ENCODE peak calls at places on chromosomes 3 and 15, in seven cellular contexts. One of them, this sample, is unnamed. For H3K27me3, the result is how much of the 10 kb centered on the place peaks cover.

GRCh38 chr3:88005066-88005465 is 53.7 kb downstream of the CGGBP1 start:
- DNase-seq in neural progenitor cell: peak
- DNase-seq in K562: no peak
- DNase-seq in left ventricle myocardium inferior: no peak
- DNase-seq in lower lobe of right lung: no peak
- DNase-seq in heart left ventricle: no peak
- DNase-seq in pancreas: no peak
- DNase-seq in this sample: no peak

GRCh38 chr3:165837058-165837525 is at the start of gene BCHE:
- DNase-seq in heart left ventricle: peak
- DNase-seq in neural progenitor cell: peak
- DNase-seq in pancreas: peak
- DNase-seq in left ventricle myocardium inferior: peak
- DNase-seq in K562: no peak
- DNase-seq in lower lobe of right lung: no peak
- DNase-seq in this sample: no peak

GRCh38 chr3:42690766-42691680 is 5.7 kb downstream of the KLHL40 start:
- DNase-seq in neural progenitor cell: no peak
- DNase-seq in left ventricle myocardium inferior: peak
- DNase-seq in K562: no peak
- DNase-seq in lower lobe of right lung: peak
- DNase-seq in pancreas: no peak
- DNase-seq in heart left ventricle: peak
- DNase-seq in this sample: no peak

GRCh38 chr3:187952849-187953248 is 201.1 kb upstream of the LPP start:
- DNase-seq in lower lobe of right lung: no peak
- DNase-seq in heart left ventricle: no peak
- DNase-seq in neural progenitor cell: no peak
- DNase-seq in K562: no peak
- DNase-seq in pancreas: no peak
- DNase-seq in left ventricle myocardium inferior: no peak
- DNase-seq in this sample: no peak

GRCh38 chr15:82045179-82045891 is 483 bp downstream of the MEX3B start:
- DNase-seq in left ventricle myocardium inferior: peak
- DNase-seq in heart left ventricle: peak
- DNase-seq in neural progenitor cell: peak
- DNase-seq in lower lobe of right lung: peak
- DNase-seq in K562: no peak
- DNase-seq in pancreas: no peak
- DNase-seq in this sample: peak

GRCh38 chr3:113795693-113796092 is 42.9 kb upstream of the GRAMD1C start:
- DNase-seq in K562: peak
- DNase-seq in lower lobe of right lung: no peak
- DNase-seq in left ventricle myocardium inferior: no peak
- DNase-seq in neural progenitor cell: no peak
- DNase-seq in pancreas: no peak
- DNase-seq in heart left ventricle: no peak
- DNase-seq in this sample: no peak

GRCh38 chr3:58668247-58668646 is 1.7 kb upstream of the FAM3D start:
- DNase-seq in pancreas: no peak
- DNase-seq in left ventricle myocardium inferior: no peak
- DNase-seq in lower lobe of right lung: no peak
- DNase-seq in K562: no peak
- DNase-seq in heart left ventricle: no peak
- DNase-seq in neural progenitor cell: no peak
- DNase-seq in this sample: no peak

GRCh38 chr15:68725736-68726135 is 95.0 kb downstream of the ANP32A start:
- DNase-seq in heart left ventricle: peak
- DNase-seq in K562: no peak
- DNase-seq in left ventricle myocardium inferior: peak
- DNase-seq in lower lobe of right lung: peak
- DNase-seq in neural progenitor cell: no peak
- DNase-seq in pancreas: no peak
- DNase-seq in this sample: no peak

GRCh38 chr3:71206821-71207220 is 376.7 kb downstream of the FOXP1 start:
- DNase-seq in K562: no peak
- DNase-seq in pancreas: no peak
- DNase-seq in neural progenitor cell: no peak
- DNase-seq in left ventricle myocardium inferior: no peak
- DNase-seq in heart left ventricle: no peak
- DNase-seq in lower lobe of right lung: no peak
- DNase-seq in this sample: no peak

GRCh38 chr3:11904157-11904556 is 57.5 kb upstream of the TAMM41 start:
- DNase-seq in K562: no peak
- DNase-seq in pancreas: no peak
- DNase-seq in left ventricle myocardium inferior: no peak
- DNase-seq in lower lobe of right lung: no peak
- DNase-seq in heart left ventricle: no peak
- DNase-seq in neural progenitor cell: no peak
- DNase-seq in this sample: no peak

GRCh38 chr3:142779591-142779990 is 55.8 kb downstream of the TRPC1 start:
- DNase-seq in heart left ventricle: no peak
- DNase-seq in K562: no peak
- DNase-seq in neural progenitor cell: no peak
- DNase-seq in left ventricle myocardium inferior: no peak
- DNase-seq in lower lobe of right lung: no peak
- DNase-seq in pancreas: no peak
- DNase-seq in this sample: no peak

GRCh38 chr3:136473716-136474326 is 223.7 kb downstream of the PCCB start:
- DNase-seq in pancreas: no peak
- DNase-seq in lower lobe of right lung: no peak
- DNase-seq in heart left ventricle: no peak
- DNase-seq in K562: no peak
- DNase-seq in left ventricle myocardium inferior: no peak
- DNase-seq in neural progenitor cell: no peak
- DNase-seq in this sample: no peak

DNA sequence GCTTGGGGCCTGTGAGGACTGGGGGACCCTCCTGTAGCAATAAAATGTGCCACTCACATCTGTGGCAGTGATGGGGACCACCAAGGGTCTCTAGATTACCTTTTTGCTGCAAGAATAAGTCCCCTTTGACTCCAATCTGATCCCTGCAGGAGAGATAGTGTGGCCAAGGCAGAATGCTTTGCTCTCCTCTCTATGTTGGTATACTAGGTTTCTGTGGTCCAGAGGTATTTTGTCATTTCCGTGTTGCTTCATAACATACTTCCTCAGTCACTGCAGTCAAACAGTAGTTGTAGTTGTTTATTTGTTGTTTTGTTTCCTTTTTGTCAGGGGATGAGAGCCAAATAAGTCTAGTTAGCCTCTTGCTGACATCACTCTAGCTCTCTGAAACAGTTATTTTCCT is 13.1 kb upstream of the NAALADL2 start:
- DNase-seq in K562: no peak
- DNase-seq in heart left ventricle: no peak
- DNase-seq in neural progenitor cell: no peak
- DNase-seq in lower lobe of right lung: no peak
- DNase-seq in left ventricle myocardium inferior: no peak
- DNase-seq in pancreas: no peak
- DNase-seq in this sample: no peak
- H3K27me3 ChIP-seq in K562: under half
- H3K27me3 ChIP-seq in heart left ventricle: under half
- H3K27me3 ChIP-seq in neural progenitor cell: under half
- H3K27me3 ChIP-seq in lower lobe of right lung: under half
- H3K27me3 ChIP-seq in left ventricle myocardium inferior: under half
- H3K27me3 ChIP-seq in pancreas: under half
- H3K27me3 ChIP-seq in this sample: under half

GRCh38 chr15:65211157-65211982 is at the start of gene CILP:
- DNase-seq in lower lobe of right lung: no peak
- DNase-seq in K562: no peak
- DNase-seq in heart left ventricle: peak
- DNase-seq in pancreas: no peak
- DNase-seq in neural progenitor cell: peak
- DNase-seq in left ventricle myocardium inferior: peak
- DNase-seq in this sample: no peak

GRCh38 chr15:65213241-65213640 is 2.0 kb upstream of the CILP start:
- DNase-seq in lower lobe of right lung: no peak
- DNase-seq in heart left ventricle: no peak
- DNase-seq in left ventricle myocardium inferior: no peak
- DNase-seq in pancreas: no peak
- DNase-seq in neural progenitor cell: no peak
- DNase-seq in K562: no peak
- DNase-seq in this sample: no peak

GRCh38 chr15:65214010-65214409 is 2.7 kb upstream of the CILP start:
- DNase-seq in lower lobe of right lung: no peak
- DNase-seq in K562: no peak
- DNase-seq in left ventricle myocardium inferior: no peak
- DNase-seq in neural progenitor cell: no peak
- DNase-seq in pancreas: no peak
- DNase-seq in heart left ventricle: no peak
- DNase-seq in this sample: no peak

GRCh38 chr15:65209701-65210643 is 1.3 kb downstream of the CILP start:
- DNase-seq in lower lobe of right lung: no peak
- DNase-seq in left ventricle myocardium inferior: peak
- DNase-seq in heart left ventricle: peak
- DNase-seq in pancreas: no peak
- DNase-seq in neural progenitor cell: peak
- DNase-seq in K562: no peak
- DNase-seq in this sample: no peak

DNA sequence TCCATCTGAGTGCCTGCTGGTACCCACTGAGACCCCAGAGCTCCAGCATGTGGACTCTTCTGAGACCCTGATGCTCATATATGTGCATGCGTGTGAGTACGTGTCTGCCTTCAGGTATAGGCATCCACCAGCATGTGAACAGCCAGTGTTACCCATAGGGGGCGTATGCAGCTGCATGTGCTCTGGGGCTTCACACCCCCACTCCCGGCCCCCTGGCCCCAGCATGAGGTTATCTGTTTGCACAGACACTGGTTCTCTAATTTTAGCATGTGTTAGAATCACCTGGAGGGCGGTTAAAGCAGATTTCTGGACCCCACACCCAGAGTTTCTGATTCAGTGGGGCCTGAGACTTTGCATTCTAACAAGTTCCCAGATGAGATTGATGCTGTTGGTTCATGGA is 824 bp upstream of the CILP start:
- DNase-seq in pancreas: no peak
- DNase-seq in lower lobe of right lung: no peak
- DNase-seq in neural progenitor cell: peak
- DNase-seq in left ventricle myocardium inferior: no peak
- DNase-seq in heart left ventricle: no peak
- DNase-seq in K562: peak
- DNase-seq in this sample: peak
- TF ChIP-seq CTCF in pancreas: no peak
- TF ChIP-seq CTCF in lower lobe of right lung: peak
- TF ChIP-seq CTCF in neural progenitor cell: peak
- TF ChIP-seq CTCF in left ventricle myocardium inferior: peak
- TF ChIP-seq CTCF in heart left ventricle: no peak
- TF ChIP-seq CTCF in K562: peak
- TF ChIP-seq CTCF in this sample: peak

DNA sequence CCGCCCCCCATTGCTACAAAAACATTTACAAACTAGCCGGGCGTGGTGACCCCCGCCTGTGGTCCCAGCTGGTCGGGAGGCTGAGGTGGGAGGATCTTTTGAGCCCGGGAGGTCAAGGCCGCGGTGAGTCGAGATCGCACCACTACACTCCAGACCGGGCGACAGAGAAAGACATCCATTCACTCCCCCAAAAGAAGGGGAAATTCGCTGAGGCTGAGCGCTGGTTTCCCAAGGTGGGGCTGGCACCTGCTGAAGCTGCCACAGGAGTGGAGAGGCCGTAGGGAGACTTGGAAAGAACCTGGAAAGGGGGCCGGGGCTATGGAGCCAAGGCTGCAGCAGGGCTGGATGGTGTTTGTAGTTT is 735 bp upstream of the CRTC3 start:
- DNase-seq in lower lobe of right lung: no peak
- DNase-seq in neural progenitor cell: no peak
- DNase-seq in heart left ventricle: no peak
- DNase-seq in left ventricle myocardium inferior: no peak
- DNase-seq in K562: no peak
- DNase-seq in pancreas: no peak
- DNase-seq in this sample: no peak
- H3K27ac ChIP-seq in lower lobe of right lung: peak
- H3K27ac ChIP-seq in neural progenitor cell: no peak
- H3K27ac ChIP-seq in heart left ventricle: peak
- H3K27ac ChIP-seq in left ventricle myocardium inferior: peak
- H3K27ac ChIP-seq in K562: peak
- H3K27ac ChIP-seq in pancreas: peak
- H3K27ac ChIP-seq in this sample: peak

GRCh38 chr15:40249477-40250303 is 10.8 kb downstream of the PAK6 start:
- DNase-seq in K562: no peak
- DNase-seq in lower lobe of right lung: peak
- DNase-seq in heart left ventricle: no peak
- DNase-seq in left ventricle myocardium inferior: peak
- DNase-seq in pancreas: no peak
- DNase-seq in neural progenitor cell: no peak
- DNase-seq in this sample: no peak
- H3K27me3 ChIP-seq in K562: under half
- H3K27me3 ChIP-seq in lower lobe of right lung: under half
- H3K27me3 ChIP-seq in heart left ventricle: under half
- H3K27me3 ChIP-seq in left ventricle myocardium inferior: under half
- H3K27me3 ChIP-seq in pancreas: under half
- H3K27me3 ChIP-seq in neural progenitor cell: under half
- H3K27me3 ChIP-seq in this sample: under half

DNA sequence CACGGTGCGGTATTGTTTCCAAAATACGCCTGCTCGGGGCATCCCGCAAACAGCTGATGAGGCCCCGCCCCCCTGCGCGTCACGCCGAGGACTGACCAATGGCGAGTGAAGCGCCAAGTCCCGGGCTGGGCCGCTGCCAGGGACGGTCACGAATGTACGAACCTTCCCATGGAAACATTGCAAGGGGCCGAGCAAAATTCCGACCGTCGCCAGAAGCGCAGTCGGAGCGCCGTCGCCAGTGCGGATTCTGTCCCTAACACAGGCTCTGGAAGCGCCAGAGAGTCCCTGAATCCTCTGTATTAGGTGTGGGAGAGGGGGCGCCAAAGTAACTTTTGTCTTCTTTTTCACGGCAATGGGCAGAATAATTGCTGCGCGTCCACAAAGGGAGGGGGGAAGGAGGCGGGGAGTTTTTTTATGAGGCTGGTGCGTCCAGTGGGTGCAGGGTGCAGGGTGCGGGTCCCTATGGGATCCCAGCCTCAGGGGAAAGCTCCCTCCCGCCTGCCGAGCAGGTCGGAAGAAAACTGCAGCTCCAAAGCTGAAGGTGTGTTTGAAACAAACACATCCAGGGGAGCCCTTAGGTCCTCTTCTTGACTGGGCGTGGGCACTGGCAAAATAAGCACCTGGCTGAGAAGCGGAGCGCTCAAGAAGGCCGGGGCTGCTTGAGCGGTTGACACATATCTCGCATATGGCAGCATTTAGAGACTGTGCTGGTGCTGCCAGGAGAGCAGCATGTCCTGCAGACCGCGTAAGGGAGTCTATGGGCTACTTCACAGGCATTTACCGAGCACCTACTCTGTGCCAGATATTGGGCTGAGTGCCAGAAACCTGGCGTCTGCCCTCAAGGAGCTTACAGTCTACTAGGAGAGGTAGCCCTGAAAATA is at the start of gene BMF:
- DNase-seq in neural progenitor cell: peak
- DNase-seq in lower lobe of right lung: peak
- DNase-seq in pancreas: peak
- DNase-seq in left ventricle myocardium inferior: peak
- DNase-seq in heart left ventricle: peak
- DNase-seq in K562: peak
- DNase-seq in this sample: peak
- TF ChIP-seq CTCF in neural progenitor cell: peak
- TF ChIP-seq CTCF in lower lobe of right lung: peak
- TF ChIP-seq CTCF in pancreas: peak
- TF ChIP-seq CTCF in left ventricle myocardium inferior: peak
- TF ChIP-seq CTCF in heart left ventricle: no peak
- TF ChIP-seq CTCF in K562: peak
- TF ChIP-seq CTCF in this sample: peak

GRCh38 chr3:56248021-56248420 is 220.2 kb downstream of the ERC2 start:
- DNase-seq in pancreas: no peak
- DNase-seq in K562: no peak
- DNase-seq in neural progenitor cell: no peak
- DNase-seq in left ventricle myocardium inferior: no peak
- DNase-seq in lower lobe of right lung: no peak
- DNase-seq in heart left ventricle: no peak
- DNase-seq in this sample: no peak
- H3K27ac ChIP-seq in pancreas: no peak
- H3K27ac ChIP-seq in K562: no peak
- H3K27ac ChIP-seq in neural progenitor cell: no peak
- H3K27ac ChIP-seq in left ventricle myocardium inferior: no peak
- H3K27ac ChIP-seq in lower lobe of right lung: no peak
- H3K27ac ChIP-seq in heart left ventricle: no peak
- H3K27ac ChIP-seq in this sample: no peak

This sample was measured in CD4-positive, alpha-beta T cell.